ENCODE peak calls at places on chromosome 1, in seven cellular contexts. F, V, E, G, I, A and D are unnamed samples. For H3K4me1, the result is how much of the 10 kb centered on the place peaks cover.

GRCh38 chr1:56569661-56570060 is 9.7 kb downstream of the PLPP3 start:
- DNase-seq in V (no peak), A (no peak), E (no peak), G (no peak), I (no peak), F (no peak), D (peak)

GRCh38 chr1:234571692-234572091 is 38.3 kb downstream of the IRF2BP2 start:
- DNase-seq in I (no peak), F (no peak), A (no peak), G (no peak), E (no peak), V (no peak), D (no peak)

GRCh38 chr1:82775402-82776000 is 974.8 kb downstream of the ADGRL2 start:
- DNase-seq in G (no peak), A (no peak), F (peak), I (no peak), V (peak), E (peak), D (no peak)

GRCh38 chr1:68313736-68314594 is 81.6 kb upstream of the WLS start:
- DNase-seq in V (no peak), A (no peak), E (peak), F (no peak), I (no peak), G (no peak), D (no peak)

GRCh38 chr1:181784039-181784683 is 277.4 kb downstream of the ZNF648 start:
- DNase-seq in G (no peak), I (no peak), A (no peak), F (no peak), E (no peak), V (no peak), D (peak)

GRCh38 chr1:158818991-158819405 is 12.2 kb upstream of the MNDA start:
- DNase-seq in G (peak), A (no peak), F (no peak), E (no peak), V (no peak), I (no peak), D (no peak)

GRCh38 chr1:199948587-199949280 is 78.8 kb upstream of the NR5A2 start:
- DNase-seq in E (peak), V (no peak), I (no peak), A (no peak), F (no peak), G (no peak), D (no peak)

GRCh38 chr1:183247066-183247465 is 61.0 kb downstream of the LAMC2 start:
- DNase-seq in A (no peak), F (no peak), V (no peak), G (no peak), I (no peak), E (no peak), D (no peak)

GRCh38 chr1:24308365-24309015 is 10.7 kb upstream of the GRHL3 start:
- DNase-seq in E (no peak), V (no peak), F (no peak), I (no peak), A (no peak), G (no peak), D (no peak)

GRCh38 chr1:212646588-212646987 is 38.0 kb downstream of the ATF3 start:
- DNase-seq in A (no peak), G (no peak), F (no peak), V (no peak), I (no peak), E (no peak), D (no peak)

GRCh38 chr1:235326719-235327558 is 1.0 kb downstream of the ARID4B start:
- DNase-seq in I (peak), V (peak), F (peak), E (peak), A (no peak), G (peak), D (peak)

GRCh38 chr1:171142081-171142450 is 43.0 kb upstream of the FMO2 start:
- DNase-seq in V (peak), E (peak), I (no peak), A (no peak), F (no peak), G (peak), D (peak)

GRCh38 chr1:89563957-89564604 is 39.5 kb downstream of the LRRC8B start:
- DNase-seq in F (no peak), G (no peak), A (no peak), E (peak), I (no peak), V (no peak), D (no peak)

GRCh38 chr1:17427696-17428660 is 11.5 kb downstream of the RCC2 start:
- DNase-seq in I (peak), F (no peak), G (no peak), E (no peak), A (no peak), V (peak), D (no peak)

GRCh38 chr1:228871314-228872061 is 136.2 kb downstream of the RHOU start:
- DNase-seq in F (no peak), A (no peak), G (no peak), V (no peak), I (no peak), E (no peak), D (no peak)

GRCh38 chr1:159913451-159914192 is 11.7 kb downstream of the TAGLN2 start:
- DNase-seq in F (no peak), E (no peak), G (no peak), V (no peak), A (no peak), I (peak), D (no peak)

GRCh38 chr1:183097438-183098051 is 74.3 kb downstream of the LAMC1 start:
- DNase-seq in F (no peak), E (no peak), G (no peak), V (no peak), I (no peak), A (no peak), D (no peak)

GRCh38 chr1:245599413-245600174 is 444.8 kb downstream of the KIF26B start:
- DNase-seq in E (no peak), F (no peak), V (no peak), A (no peak), I (no peak), G (no peak), D (no peak)

GRCh38 chr1:210726621-210727020 is 397.9 kb downstream of the HHAT start:
- DNase-seq in I (no peak), F (no peak), E (no peak), A (no peak), V (no peak), G (no peak), D (no peak)

GRCh38 chr1:112954945-112955677 is 885 bp downstream of the SLC16A1 start:
- DNase-seq in E (peak), F (peak), A (no peak), G (peak), V (peak), I (peak), D (peak)

GRCh38 chr1:112957133-112957812 is 1.3 kb upstream of the SLC16A1 start:
- DNase-seq in G (peak), I (no peak), E (peak), A (no peak), V (peak), F (peak), D (no peak)

GRCh38 chr1:112956503-112957132 is 622 bp upstream of the SLC16A1 start:
- DNase-seq in I (no peak), F (no peak), E (no peak), G (no peak), A (no peak), V (no peak), D (peak)

GRCh38 chr1:112955678-112956502 is at the start of gene SLC16A1:
- DNase-seq in I (peak), A (peak), G (peak), V (peak), E (peak), F (peak), D (peak)

DNA sequence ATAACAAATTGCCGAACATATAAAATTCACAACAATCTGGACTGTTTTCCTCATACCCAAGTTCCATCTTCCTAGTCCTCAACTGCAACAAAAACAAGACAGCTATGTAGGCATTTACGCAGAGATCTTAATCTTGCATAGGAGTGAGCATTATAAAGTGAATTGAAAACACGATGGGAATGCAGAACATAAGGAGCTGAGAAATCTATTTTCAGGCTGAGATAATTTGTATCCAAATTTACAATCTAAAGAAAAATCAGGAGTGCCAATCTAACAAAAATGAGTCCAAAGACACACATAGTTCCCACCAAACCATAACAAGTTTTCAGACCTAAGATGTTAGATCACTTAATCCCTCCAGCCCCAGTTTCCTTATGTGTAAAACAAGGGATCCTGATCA is 1.9 kb downstream of the SLC16A1 start:
- DNase-seq in F (no peak), E (peak), G (no peak), A (no peak), I (no peak), V (no peak), D (no peak)
- H3K4me1 ChIP-seq in F (under half), E (under half), G (under half), A (under half), I (half or more), V (under half), D (under half)

GRCh38 chr1:41629571-41629970 is 145.1 kb upstream of the EDN2 start:
- DNase-seq in F (no peak), V (no peak), G (no peak), E (no peak), A (no peak), I (no peak), D (no peak)

GRCh38 chr1:41629136-41629535 is 144.7 kb upstream of the EDN2 start:
- DNase-seq in G (no peak), E (no peak), I (no peak), F (no peak), V (no peak), A (no peak), D (no peak)

GRCh38 chr1:41632788-41633575 is 148.5 kb upstream of the EDN2 start:
- DNase-seq in F (no peak), G (no peak), E (no peak), V (no peak), I (no peak), A (no peak), D (no peak)

GRCh38 chr1:41631971-41632370 is 147.5 kb upstream of the EDN2 start:
- DNase-seq in A (no peak), E (no peak), I (no peak), G (no peak), V (no peak), F (no peak), D (no peak)

GRCh38 chr1:41631154-41631553 is 146.7 kb upstream of the EDN2 start:
- DNase-seq in G (no peak), E (no peak), V (no peak), A (no peak), F (no peak), I (no peak), D (no peak)
- H3K27ac ChIP-seq in G (no peak), E (no peak), V (no peak), A (no peak), F (no peak), I (no peak), D (no peak)

GRCh38 chr1:197180252-197180878 is 33.9 kb upstream of the ASPM start:
- DNase-seq in E (peak), G (no peak), F (peak), I (no peak), A (no peak), V (no peak), D (no peak)
- TF ChIP-seq POLR2A in E (no peak), G (no peak), F (no peak), I (no peak), A (no peak), V (no peak), D (no peak)

GRCh38 chr1:147852706-147853225 is 49.8 kb upstream of the GJA8 start:
- DNase-seq in A (no peak), G (no peak), I (no peak), V (no peak), E (no peak), F (no peak), D (no peak)
- H3K4me1 ChIP-seq in A (under half), G (under half), I (under half), V (under half), E (under half), F (under half), D (under half)

DNA sequence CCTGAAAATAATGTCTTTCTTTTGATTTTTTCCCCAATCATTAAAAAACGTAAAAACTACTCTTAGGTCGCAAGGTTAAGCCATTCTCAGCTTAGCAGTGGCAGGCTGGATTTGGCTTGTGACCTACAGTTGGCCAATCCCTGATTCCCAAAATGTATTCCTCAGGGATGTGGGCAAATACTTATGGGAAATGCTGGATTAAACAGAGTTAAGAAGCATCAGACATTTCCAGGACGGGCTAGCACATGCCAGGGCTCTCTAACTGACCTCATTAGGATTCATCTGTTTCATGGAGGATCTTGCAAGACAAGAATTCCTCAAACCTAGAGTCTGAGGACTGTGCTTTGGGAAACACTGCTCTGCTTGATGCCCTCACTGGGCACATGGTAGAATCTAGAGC is 982 bp upstream of the IL24 start:
- DNase-seq in V (no peak), E (no peak), G (no peak), F (no peak), I (no peak), A (no peak), D (no peak)
- H3K27ac ChIP-seq in V (no peak), E (no peak), G (no peak), F (peak), I (no peak), A (peak), D (no peak)

DNA sequence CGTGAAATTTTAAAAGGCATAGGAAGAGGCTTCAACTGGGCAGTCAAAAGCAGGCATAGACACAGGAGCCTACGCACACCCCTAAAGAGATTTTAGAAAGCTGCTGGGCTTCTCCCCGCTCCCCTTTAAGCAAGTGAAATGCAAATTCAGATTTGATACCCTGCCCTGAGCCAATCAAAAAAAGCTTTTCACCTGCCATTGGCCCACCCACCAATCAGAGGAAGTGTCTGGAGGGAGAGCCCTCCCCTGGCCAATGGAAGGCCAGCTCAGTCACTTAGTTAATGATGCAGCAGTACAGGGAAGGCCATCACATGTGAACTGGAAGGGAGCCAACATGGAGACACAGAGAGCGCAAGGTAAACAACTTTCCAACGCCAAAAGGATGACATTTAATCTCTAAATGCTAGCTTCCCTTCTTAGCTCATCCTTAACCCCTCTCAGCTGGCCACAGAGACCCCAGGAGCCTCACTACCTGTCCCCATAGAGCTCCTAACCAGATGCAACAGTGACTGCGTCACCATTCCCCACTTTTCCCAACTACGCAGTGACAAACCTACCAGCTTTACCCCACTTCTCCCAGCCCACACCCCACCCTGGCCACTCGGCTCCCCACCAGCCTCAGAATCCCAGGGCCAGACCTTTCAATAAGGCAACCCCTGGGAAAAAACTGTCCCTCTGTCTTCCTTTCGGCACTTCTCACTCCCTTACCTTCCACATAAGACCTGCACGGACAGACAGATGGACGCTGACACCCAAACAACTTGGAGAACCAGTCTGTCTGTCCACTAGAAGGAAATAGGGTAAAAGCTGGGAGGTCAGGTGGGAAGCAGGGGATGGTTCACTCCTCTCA is 71.0 kb downstream of the CD46 start:
- DNase-seq in I (peak), A (peak), F (peak), G (peak), E (peak), V (peak), D (peak)
- TF ChIP-seq POLR2A in I (no peak), A (no peak), F (no peak), G (peak), E (no peak), V (peak), D (peak)

GRCh38 chr1:230068952-230069684 is 2.1 kb downstream of the GALNT2 start:
- DNase-seq in E (no peak), V (peak), I (peak), A (no peak), F (no peak), G (no peak), D (no peak)
- H3K4me1 ChIP-seq in E (under half), V (under half), I (half or more), A (under half), F (half or more), G (under half), D (under half)

DNA sequence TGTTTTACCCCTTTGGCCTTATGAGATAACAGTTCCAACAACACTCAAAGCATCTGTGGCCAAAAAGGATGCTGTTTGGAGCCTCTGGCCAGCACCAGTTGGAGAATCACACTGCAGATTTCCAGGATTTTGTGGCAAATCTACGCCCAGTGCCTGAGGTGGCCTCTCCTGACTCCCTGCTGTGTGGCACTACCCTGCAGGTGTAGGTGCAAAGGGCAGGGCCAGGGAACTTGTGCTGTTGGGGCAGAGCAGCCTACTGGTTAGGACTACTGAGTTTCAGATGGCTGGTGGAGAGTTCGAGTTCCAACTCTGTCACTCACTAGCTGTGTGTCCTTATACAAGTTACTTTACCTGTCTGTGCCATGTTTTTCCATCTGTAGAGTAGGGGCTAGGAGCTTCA is 170.5 kb downstream of the PTPRU start:
- DNase-seq in F (no peak), E (no peak), I (no peak), G (no peak), A (no peak), V (no peak), D (no peak)
- H3K27ac ChIP-seq in F (no peak), E (no peak), I (no peak), G (no peak), A (no peak), V (no peak), D (no peak)

GRCh38 chr1:3777078-3777547 is 4.6 kb downstream of the SMIM1 start:
- DNase-seq in E (no peak), V (no peak), I (no peak), F (no peak), A (no peak), G (no peak), D (no peak)

GRCh38 chr1:3779265-3779911 is 6.8 kb downstream of the SMIM1 start:
- DNase-seq in E (no peak), I (no peak), F (no peak), V (no peak), G (no peak), A (no peak), D (no peak)

GRCh38 chr1:3779912-3780416 is 7.4 kb downstream of the SMIM1 start:
- DNase-seq in I (no peak), G (no peak), E (no peak), F (no peak), A (no peak), V (no peak), D (no peak)

GRCh38 chr1:3777647-3778589 is 5.4 kb downstream of the SMIM1 start:
- DNase-seq in G (no peak), I (no peak), A (no peak), F (no peak), E (no peak), V (no peak), D (no peak)

GRCh38 chr1:3778590-3779264 is 6.2 kb downstream of the SMIM1 start:
- DNase-seq in F (no peak), E (no peak), I (no peak), G (no peak), V (no peak), A (no peak), D (peak)
- TF ChIP-seq POLR2A in F (no peak), E (no peak), I (no peak), G (no peak), V (no peak), A (no peak), D (no peak)

DNA sequence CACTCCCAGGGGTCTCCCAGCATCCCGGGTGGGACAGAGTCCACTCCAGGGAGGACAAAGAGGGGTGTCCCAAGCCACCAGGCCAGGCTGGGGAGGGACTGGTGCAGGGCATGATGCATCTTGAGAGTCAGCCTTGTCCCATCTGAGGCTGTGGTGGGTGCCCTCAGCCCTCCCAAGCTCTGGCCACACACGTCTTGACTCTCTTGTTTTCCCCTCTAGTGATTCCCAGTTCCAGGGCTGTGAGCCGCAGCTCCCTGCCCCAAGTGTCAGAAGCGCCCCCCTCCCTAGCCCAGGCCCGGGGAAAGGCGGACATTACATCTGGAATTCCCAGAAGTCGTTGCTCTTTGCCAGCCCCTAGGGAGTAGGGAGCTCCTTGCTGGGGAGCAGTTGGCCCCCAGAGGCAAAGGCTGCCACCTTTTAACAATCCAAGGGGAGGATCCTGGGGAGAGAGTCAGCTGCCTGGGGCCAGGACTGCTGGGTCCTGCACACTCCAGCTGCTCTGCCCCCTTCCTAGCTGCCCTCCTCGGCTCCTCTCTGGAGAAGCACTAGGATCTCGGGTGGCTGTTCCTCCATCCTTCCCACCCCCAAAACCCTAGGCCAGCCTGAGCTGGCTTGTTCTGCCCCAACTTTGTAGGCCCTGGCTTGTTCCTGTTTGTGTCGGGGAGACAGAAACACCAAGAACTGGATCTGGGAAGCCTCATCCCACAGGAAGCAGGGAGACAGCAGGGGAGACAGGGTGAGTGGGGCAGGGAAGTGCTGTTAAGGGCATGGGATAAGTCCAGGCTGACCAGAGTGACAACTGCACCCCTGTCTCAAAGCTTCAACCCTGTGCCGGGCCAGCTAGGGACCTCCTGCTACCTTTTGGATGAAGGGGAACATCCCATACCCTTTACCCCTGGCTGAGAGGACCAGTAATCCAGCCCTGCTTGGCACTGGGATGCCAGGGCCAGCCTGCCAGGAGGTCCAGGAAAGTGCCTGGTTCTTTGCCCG is 3.2 kb upstream of the PTPN7 start:
- DNase-seq in F (no peak), I (no peak), A (no peak), E (no peak), V (no peak), G (no peak), D (no peak)
- H3K4me1 ChIP-seq in F (under half), I (under half), A (under half), E (under half), V (under half), G (under half), D (under half)